ENCODE peak calls at places on chromosome 20, in seven cellular contexts. Y, J, T, M, V, W and B are unnamed samples.

GRCh38 chr20:4020256-4020655 is 4.9 kb upstream of the RNF24 start:
- DNase-seq in Y (no peak), M (no peak), V (no peak), W (no peak), T (no peak), J (no peak), B (no peak)

GRCh38 chr20:23092409-23092756 is 6.3 kb upstream of the CD93 start:
- DNase-seq in V (no peak), J (no peak), W (no peak), T (peak; percentile 37), M (no peak), Y (no peak), B (no peak)

GRCh38 chr20:38238834-38239233 is 21.7 kb downstream of the KIAA1755 start:
- DNase-seq in W (no peak), M (no peak), V (no peak), T (no peak), J (no peak), Y (no peak), B (no peak)

GRCh38 chr20:6471110-6471647 is 296.3 kb upstream of the BMP2 start:
- DNase-seq in T (no peak), M (no peak), J (no peak), W (no peak), Y (no peak), V (no peak), B (no peak)

GRCh38 chr20:25278636-25279361 is 30.9 kb downstream of the PYGB start:
- DNase-seq in T (no peak), M (no peak), W (peak; percentile 5), J (peak; percentile 56), Y (no peak), V (no peak), B (peak; percentile 62)

GRCh38 chr20:4835244-4836177 is 113.8 kb downstream of the PRND start:
- DNase-seq in W (peak; percentile 89), T (peak; percentile 57), M (no peak), Y (peak; percentile 70), V (no peak), J (no peak), B (peak; percentile 77)

GRCh38 chr20:4736875-4737274 is 15.2 kb downstream of the PRND start:
- DNase-seq in T (no peak), Y (no peak), V (no peak), W (no peak), M (no peak), J (no peak), B (no peak)

GRCh38 chr20:59818911-59819310 is 114.5 kb downstream of the SYCP2 start:
- DNase-seq in T (no peak), Y (peak; percentile 30), W (no peak), J (no peak), M (no peak), V (no peak), B (no peak)

GRCh38 chr20:42024653-42025052 is 406.5 kb upstream of the CHD6 start:
- DNase-seq in J (no peak), M (no peak), T (peak; percentile 75), W (no peak), V (no peak), Y (no peak), B (no peak)

GRCh38 chr20:11965602-11966001 is 47.9 kb downstream of the BTBD3 start:
- DNase-seq in M (no peak), V (no peak), Y (no peak), W (no peak), T (no peak), J (no peak), B (no peak)

GRCh38 chr20:36950432-36951197 is 893 bp downstream of the SAMHD1 start:
- DNase-seq in M (peak; percentile 58), V (peak; percentile 25), Y (no peak), W (peak; percentile 29), J (peak; percentile 80), T (no peak), B (peak; percentile 65)

GRCh38 chr20:54129350-54129749 is 44.4 kb downstream of the CYP24A1 start:
- DNase-seq in Y (no peak), T (no peak), V (no peak), M (no peak), W (no peak), J (no peak), B (no peak)

GRCh38 chr20:17498641-17499040 is 32.5 kb downstream of the BFSP1 start:
- DNase-seq in W (no peak), T (no peak), V (no peak), Y (no peak), J (no peak), M (no peak), B (no peak)

GRCh38 chr20:20568604-20569205 is 143.7 kb downstream of the RALGAPA2 start:
- DNase-seq in T (peak; percentile 58), Y (no peak), M (peak; percentile 6), W (no peak), J (no peak), V (no peak), B (no peak)

GRCh38 chr20:13231031-13231752 is 10.1 kb downstream of the ISM1 start:
- DNase-seq in Y (no peak), M (peak; percentile 62), W (no peak), T (no peak), J (no peak), V (no peak), B (no peak)

GRCh38 chr20:55103188-55103587 is 627.8 kb downstream of the DOK5 start:
- DNase-seq in M (no peak), T (no peak), V (no peak), W (no peak), J (no peak), Y (no peak), B (no peak)

GRCh38 chr20:25294459-25295385 is 46.8 kb downstream of the PYGB start:
- DNase-seq in Y (no peak), J (no peak), W (peak; percentile 52), V (no peak), T (peak; percentile 79), M (peak; percentile 34), B (no peak)

GRCh38 chr20:35663813-35664543 is 722 bp downstream of the CPNE1 start:
- DNase-seq in V (peak; percentile 68), Y (peak; percentile 62), W (peak; percentile 24), M (peak; percentile 75), J (no peak), T (peak; percentile 67), B (peak; percentile 55)

GRCh38 chr20:35662541-35662940 is 2.2 kb downstream of the CPNE1 start:
- DNase-seq in Y (no peak), W (no peak), J (no peak), M (no peak), V (no peak), T (no peak), B (no peak)

GRCh38 chr20:35661908-35662307 is 2.8 kb downstream of the CPNE1 start:
- DNase-seq in W (no peak), T (no peak), V (no peak), J (no peak), M (no peak), Y (no peak), B (no peak)

GRCh38 chr20:35664544-35665206 is at the start of the genes CPNE1 and RBM12:
- DNase-seq in T (peak; percentile 94), J (peak; percentile 98), M (peak; percentile 93), V (peak; percentile 86), W (peak; percentile 92), Y (peak; percentile 95), B (peak; percentile 96)

GRCh38 chr20:35663516-35663812 is 1.2 kb downstream of the CPNE1 start:
- DNase-seq in V (no peak), J (no peak), Y (no peak), T (no peak), M (no peak), W (no peak), B (no peak)
- H3K27ac ChIP-seq in V (no peak overlapping the region), J (peak overlapping the region; percentile 97), Y (peak overlapping the region; percentile 98), T (peak overlapping the region; percentile 98), M (peak overlapping the region; percentile 98), W (no peak overlapping the region), B (peak overlapping the region; percentile 93)

DNA sequence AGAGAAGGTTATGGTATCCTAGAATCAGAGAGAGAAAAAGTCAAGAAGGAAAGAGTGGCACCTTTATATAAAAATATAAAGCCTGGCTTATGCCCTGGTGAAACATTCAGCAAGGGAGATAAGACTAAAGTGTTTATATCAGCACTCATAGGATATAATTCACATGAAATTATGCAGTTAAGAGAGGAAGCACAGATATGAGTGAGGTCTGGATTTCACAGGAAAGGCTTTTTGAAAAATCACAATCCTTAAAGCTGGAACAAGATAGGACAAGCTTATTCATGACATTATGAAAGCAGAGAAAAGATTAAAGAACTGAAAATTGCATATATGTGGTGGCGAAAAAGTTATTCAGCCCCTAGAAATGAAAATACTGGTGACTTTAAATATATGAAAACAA is 181.2 kb upstream of the FLRT3 start:
- DNase-seq in J (no peak), W (no peak), Y (no peak), V (no peak), T (no peak), M (no peak), B (no peak)
- H3K27ac ChIP-seq in J (no peak overlapping the region), W (no peak overlapping the region), Y (no peak overlapping the region), V (no peak overlapping the region), T (no peak overlapping the region), M (no peak overlapping the region), B (no peak overlapping the region)

DNA sequence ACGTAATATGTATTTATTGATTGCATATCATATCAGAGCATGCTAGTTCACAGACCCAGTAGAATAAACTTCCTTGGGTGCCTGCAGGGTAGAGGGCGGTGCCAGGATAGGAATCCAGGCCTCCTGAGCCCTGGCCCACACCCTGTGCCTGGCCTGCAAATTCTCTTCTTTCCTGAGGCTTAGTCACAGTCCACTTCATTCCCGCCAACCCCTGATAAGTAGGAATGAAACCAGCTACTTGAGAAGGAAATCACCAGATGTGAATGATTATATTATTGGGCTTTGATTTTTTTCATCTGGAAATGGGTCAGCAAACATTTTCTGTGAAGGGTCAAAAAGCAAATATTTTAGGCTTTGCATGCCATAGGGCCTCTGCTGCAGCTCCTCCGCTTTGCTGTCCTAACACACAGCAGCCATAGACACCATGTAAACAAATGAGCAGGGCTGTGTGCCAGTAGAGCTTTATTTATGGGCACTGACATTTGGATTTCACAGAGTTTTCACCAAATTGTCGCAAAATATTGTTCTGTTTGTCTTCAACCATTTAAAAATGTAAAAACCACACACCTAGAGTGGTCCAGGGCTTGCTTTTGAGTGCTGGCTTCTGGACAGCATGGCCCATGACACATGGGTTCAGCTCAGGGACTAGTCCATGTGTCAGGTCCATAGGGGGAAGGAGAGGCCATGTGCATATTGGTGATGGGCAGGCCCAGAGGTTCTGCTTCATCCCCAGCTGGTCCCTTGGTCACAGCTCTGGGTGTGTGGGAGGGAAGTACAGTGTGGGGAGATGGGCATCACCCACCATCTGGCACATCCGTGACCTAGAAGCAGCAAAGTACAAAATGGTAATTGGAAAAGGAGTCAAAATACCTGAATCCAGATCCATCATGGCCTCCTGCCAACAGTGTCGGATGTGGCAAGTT is 50.4 kb downstream of the STK35 start:
- DNase-seq in W (no peak), V (no peak), Y (no peak), T (peak; percentile 9), J (no peak), M (no peak), B (peak; percentile 44)
- H3K27ac ChIP-seq in W (no peak overlapping the region), V (no peak overlapping the region), Y (peak overlapping the region; percentile 2), T (no peak overlapping the region), J (peak overlapping the region; percentile 50), M (no peak overlapping the region), B (no peak overlapping the region)

DNA sequence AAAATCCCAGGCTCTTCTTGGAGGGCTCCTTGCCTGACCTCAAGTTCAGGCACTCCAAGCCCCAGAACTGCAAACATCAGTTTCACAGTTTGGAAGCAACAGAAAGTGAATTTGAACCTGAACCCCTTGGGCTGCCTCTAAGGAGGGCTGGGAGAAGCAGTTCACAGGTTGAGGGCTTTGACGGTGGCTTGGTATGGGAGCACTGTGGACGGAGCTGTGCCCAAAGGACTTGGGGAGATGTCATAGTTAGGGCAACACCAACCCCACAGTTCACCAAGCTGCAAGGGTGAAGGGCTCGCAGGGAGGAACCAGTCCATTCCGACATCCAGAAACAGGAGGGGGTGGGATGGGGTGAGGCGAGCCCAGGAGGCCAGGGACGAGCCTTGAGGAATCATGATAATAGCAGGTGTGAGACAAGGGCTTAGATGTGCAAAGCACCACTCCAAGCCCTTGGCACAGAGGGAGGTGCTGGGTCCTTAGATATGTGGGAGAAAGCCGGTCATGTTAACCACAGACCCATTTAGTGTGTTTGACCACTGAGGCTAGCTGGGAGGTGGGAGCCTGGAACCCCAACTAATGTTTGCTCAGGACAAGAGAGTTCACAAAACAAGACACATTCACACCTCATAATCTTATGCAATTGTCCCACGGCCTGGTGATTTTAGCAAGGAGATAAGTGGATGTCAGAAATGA is 4.3 kb downstream of the CEBPB start:
- DNase-seq in J (no peak), Y (no peak), M (no peak), T (no peak), W (no peak), V (no peak), B (peak; percentile 44)
- H3K27ac ChIP-seq in J (peak overlapping the region; percentile 99), Y (peak overlapping the region; percentile 99), M (no peak overlapping the region), T (no peak overlapping the region), W (peak overlapping the region; percentile 98), V (no peak overlapping the region), B (no peak overlapping the region)